ENCODE peak calls at places on chromosomes 1 and 21, in four cellular contexts. Y is HepG2, X is HCT116, P is GM23338. K is an unnamed sample.

GRCh38 chr1:228650141-228650540 is 85.1 kb upstream of the RHOU start:
- DNase-seq in Y (no peak), X (no peak), P (peak; percentile 92), K (no peak)

GRCh38 chr1:23403038-23403336 is 21.6 kb downstream of the TCEA3 start:
- DNase-seq in Y (no peak), X (peak; percentile 28), P (no peak), K (peak; percentile 48)

GRCh38 chr1:71656902-71657301 is 576.1 kb upstream of the ZRANB2 start:
- DNase-seq in Y (no peak), X (no peak), P (no peak), K (no peak)

GRCh38 chr1:44408181-44409018 is 3.3 kb downstream of the RNF220 start:
- DNase-seq in Y (peak; percentile 11), X (no peak), P (peak; percentile 91), K (no peak)

GRCh38 chr1:232630047-232630893 is at the start of gene SIPA1L2:
- DNase-seq in Y (peak; percentile 52), X (peak; percentile 66), P (peak; percentile 91), K (no peak)

GRCh38 chr1:187621961-187622360 is 793.2 kb downstream of the PLA2G4A start:
- DNase-seq in Y (no peak), X (no peak), P (no peak), K (peak; percentile 2)

GRCh38 chr21:26719750-26720149 is 125.5 kb downstream of the ADAMTS1 start:
- DNase-seq in Y (no peak), X (no peak), P (no peak), K (no peak)

GRCh38 chr1:238488406-238488805 is 597.7 kb upstream of the ZP4 start:
- DNase-seq in Y (no peak), X (no peak), P (no peak), K (no peak)

GRCh38 chr1:160251006-160251405 is 11.3 kb downstream of the DCAF8 start:
- DNase-seq in Y (no peak), X (no peak), P (no peak), K (no peak)

GRCh38 chr1:27057389-27057788 is 44.7 kb upstream of the TENT5B start:
- DNase-seq in Y (no peak), X (no peak), P (peak; percentile 62), K (no peak)

GRCh38 chr1:51535006-51535592 is 16.0 kb upstream of the EPS15 start:
- DNase-seq in Y (peak; percentile 17), X (peak; percentile 39), P (peak; percentile 76), K (no peak)

GRCh38 chr1:16371725-16372124 is 4.7 kb downstream of the SZRD1 start:
- DNase-seq in Y (no peak), X (no peak), P (no peak), K (no peak)

GRCh38 chr1:40592107-40592773 is 60.8 kb downstream of the ZNF684 start:
- DNase-seq in Y (peak; percentile 28), X (peak; percentile 74), P (peak; percentile 61), K (no peak)

GRCh38 chr1:13588946-13589345 is 5.3 kb downstream of the PDPN start:
- DNase-seq in Y (no peak), X (no peak), P (no peak), K (no peak)

GRCh38 chr1:41843378-41843777 is 75.3 kb downstream of the HIVEP3 start:
- DNase-seq in Y (no peak), X (no peak), P (no peak), K (no peak)

GRCh38 chr1:19310061-19310460 is 1.9 kb downstream of the AKR7A2 start:
- DNase-seq in Y (no peak), X (no peak), P (no peak), K (no peak)

GRCh38 chr1:183304466-183305122 is 113.6 kb downstream of the NMNAT2 start:
- DNase-seq in Y (no peak), X (no peak), P (no peak), K (no peak)

GRCh38 chr1:20975668-20976067 is 188.6 kb upstream of the HP1BP3 start:
- DNase-seq in Y (no peak), X (no peak), P (no peak), K (no peak)

GRCh38 chr1:171160181-171160580 is 24.9 kb upstream of the FMO2 start:
- DNase-seq in Y (peak; percentile 36), X (no peak), P (no peak), K (no peak)

DNA sequence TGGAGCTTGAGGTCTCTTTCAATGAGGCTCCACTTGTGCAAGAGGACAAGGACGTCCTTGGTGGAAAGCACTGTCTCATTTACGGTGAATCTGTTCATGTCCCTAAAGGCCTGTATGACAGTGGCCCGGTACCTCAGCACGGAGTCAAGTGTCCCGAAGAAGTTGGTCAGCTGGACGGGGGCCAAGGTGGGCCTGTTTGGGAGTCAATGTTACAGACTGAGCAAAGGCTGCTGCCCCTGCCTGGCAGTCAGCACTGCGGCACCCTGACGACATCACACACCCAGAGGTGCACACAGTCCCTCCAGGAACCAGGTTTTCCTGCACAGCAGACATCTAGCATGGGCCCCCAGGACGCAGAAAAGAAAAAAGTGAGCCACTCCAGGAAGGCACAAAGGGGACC is 19.1 kb downstream of the MRAP start:
- DNase-seq in Y (no peak), X (no peak), P (no peak), K (no peak)
- TF ChIP-seq CTCF in Y (no peak), X (no peak), P (no peak), K (no peak)

GRCh38 chr1:12546771-12547585 is 71.0 kb downstream of the DHRS3 start:
- DNase-seq in Y (no peak), X (no peak), P (no peak), K (no peak)
- TF ChIP-seq POLR2AphosphoS5 in Y (no peak), X (no peak), P (no peak), K (no peak)

DNA sequence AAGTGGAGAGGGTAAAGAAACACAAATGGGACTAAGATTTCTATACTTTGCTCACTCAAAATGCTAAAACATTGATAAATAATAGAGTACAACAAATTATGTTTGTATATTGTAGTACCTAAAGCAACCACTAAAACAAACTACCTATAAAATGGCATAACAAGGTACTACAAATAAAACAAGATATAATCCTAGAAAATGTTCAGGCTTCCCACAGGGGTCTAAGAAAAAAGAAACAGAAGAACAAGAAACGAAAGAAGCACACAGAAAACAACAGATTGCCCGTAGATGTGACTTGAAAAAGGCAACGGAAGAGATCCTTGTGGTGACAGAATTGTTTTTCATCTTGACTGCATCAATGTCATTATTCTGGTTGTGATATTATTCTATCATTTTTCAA is 63.3 kb upstream of the ADGRL4 start:
- DNase-seq in Y (no peak), X (no peak), P (no peak), K (no peak)
- TF ChIP-seq CTCF in Y (no peak), X (peak; percentile 40), P (no peak), K (no peak)

DNA sequence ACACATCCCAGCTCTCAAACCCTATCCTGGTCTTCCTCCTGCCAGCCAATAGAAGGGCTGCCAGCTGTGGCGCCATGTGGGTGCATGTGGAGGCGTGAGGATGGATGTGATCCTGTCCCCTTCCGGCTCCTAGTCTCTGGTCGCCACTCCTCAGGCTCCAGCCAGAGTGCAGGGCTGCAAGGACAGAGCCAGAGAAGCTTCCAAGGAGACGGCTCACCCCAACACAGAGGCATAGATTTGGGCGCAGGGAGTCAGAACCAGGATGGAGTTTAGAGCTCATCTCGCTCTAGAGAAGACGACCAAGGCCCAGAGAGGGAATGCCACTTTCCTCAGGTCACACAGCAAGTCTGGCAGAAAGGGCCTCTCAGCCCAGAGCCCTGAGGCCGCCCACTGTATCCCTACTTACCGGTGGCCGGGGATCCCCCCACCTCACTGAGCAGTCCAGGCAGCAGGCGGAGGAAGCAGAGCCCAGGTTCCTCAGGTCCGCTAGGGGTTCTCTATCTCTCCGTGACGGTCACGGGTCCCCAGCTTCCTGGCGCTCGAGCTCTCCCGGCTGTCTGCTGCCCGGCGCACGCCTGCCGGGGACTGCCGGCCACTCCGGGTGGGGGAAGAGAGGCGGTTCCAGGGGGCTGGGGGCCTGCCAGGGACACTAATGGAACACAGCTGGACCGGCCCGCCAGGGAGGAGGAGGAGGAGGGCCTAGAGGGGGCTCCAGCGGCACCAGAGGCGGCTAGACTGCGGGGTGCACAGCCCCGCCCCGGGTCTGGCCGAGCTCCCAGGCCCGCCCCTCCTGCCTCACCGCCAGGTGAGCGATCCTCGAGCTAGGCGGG is at the start of gene COL16A1:
- DNase-seq in Y (no peak), X (no peak), P (peak; percentile 81), K (no peak)
- TF ChIP-seq POLR2AphosphoS5 in Y (no peak), X (no peak), P (peak; percentile 51), K (no peak)

GRCh38 chr1:59137968-59138367 is 158.9 kb upstream of the FGGY start:
- DNase-seq in Y (no peak), X (no peak), P (no peak), K (no peak)
- TF ChIP-seq CTCF in Y (no peak), X (no peak), P (no peak), K (no peak)

DNA sequence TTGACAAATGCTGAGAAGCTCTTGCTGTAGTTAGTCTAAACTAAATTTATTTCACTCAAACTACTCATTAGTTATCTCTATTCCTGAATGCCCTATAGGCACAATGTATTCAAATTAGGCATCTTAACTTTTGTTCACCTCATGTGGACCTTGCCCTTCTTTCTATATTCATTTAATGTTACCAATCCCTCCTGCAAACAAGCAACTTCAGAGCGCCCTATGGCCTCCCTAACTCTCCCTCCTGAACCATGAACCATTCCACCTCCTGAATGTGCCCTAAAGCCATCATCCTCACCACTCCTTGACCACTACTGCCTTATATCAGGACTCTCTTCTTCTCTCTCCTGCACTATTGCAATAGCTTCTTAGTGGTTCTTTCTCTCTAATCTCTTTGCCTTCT is 34.8 kb upstream of the SAMD13 start:
- DNase-seq in Y (no peak), X (no peak), P (no peak), K (no peak)
- TF ChIP-seq POLR2AphosphoS5 in Y (no peak), X (no peak), P (no peak), K (no peak)

DNA sequence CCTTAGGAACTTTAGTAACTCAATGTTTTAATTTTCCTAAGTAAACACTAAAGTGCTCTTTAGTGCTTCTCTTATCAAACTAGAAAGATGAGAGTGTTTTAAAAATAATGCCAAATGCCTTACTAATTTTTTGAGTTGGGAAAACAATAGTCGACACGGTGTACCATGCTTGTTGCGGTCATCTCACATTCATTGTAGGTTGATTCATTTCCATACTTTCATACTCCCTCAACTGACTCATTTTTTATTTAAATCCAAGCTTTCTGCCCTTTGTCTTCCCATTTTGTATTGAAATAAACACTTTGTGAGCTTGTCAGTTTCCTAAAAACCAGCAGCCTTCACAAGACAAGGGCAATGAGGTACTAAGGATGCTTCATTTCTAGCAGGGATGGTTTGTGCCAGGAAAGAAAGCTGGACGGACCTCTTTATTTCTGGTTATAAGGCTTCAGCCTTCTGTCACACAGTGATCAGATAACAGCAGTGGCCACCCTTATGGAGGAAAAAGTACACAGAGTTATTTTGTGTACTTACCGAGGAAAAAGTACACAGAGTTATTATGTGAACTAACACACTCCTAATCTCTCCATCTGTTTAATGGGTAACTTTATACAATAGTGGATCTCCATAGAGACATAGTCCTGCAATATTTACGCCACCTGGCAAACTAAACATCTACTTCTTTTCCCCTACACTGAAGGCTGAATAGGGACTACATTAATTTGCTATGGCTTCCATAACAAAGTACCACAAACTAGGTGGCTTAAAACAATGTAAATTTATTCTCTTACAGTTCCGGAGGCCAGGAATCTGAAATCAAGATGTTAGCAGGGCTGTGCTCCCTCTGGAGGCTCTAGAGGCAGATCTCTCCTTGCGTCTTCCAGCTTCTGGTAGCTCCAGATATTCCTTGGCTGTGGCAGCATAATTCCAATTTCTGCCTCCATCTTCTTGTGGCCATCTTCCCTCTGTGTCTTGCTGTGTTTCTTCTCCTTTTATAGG is 13.0 kb upstream of the CCDC190 start:
- DNase-seq in Y (peak; percentile 75), X (no peak), P (peak; percentile 30), K (no peak)
- TF ChIP-seq CTCF in Y (no peak), X (no peak), P (peak; percentile 47), K (peak; percentile 28)

GRCh38 chr1:3475839-3476573 is 21.5 kb downstream of the ARHGEF16 start:
- DNase-seq in Y (no peak), X (no peak), P (no peak), K (no peak)
- TF ChIP-seq POLR2AphosphoS5 in Y (no peak), X (no peak), P (no peak), K (no peak)